ENCODE peak calls at places on chromosomes 12 and 14, in ten cellular contexts. V is T47D; D is SW 1271; M is activated CD4-positive, alpha-beta T cell treated with anti-CD3 and anti-CD28 coated beads, Interleukin-2, amount 50 U/mL, for 1 hour; Y is HEK293T; L is PC-3; E is GM04504; G is stimulated activated CD4-positive, alpha-beta T cell treated with anti-CD3 and anti-CD28 coated beads, Interleukin-15, amount 100 ng/mL, for 24 hours; J is adrenal gland; X is astrocyte of the cerebellum. I is an unnamed sample.

GRCh38 chr14:37397941-37398215 is 197.2 kb downstream of the FOXA1 start:
- DNase-seq in V (no peak), D (no peak), M (no peak), Y (no peak), L (no peak), E (no peak), G (no peak), J (no peak), X (no peak), I (no peak)

GRCh38 chr14:59739794-59740193 is 130.8 kb downstream of the RTN1 start:
- DNase-seq in V (no peak), D (no peak), M (no peak), Y (no peak), L (no peak), E (no peak), G (no peak), J (peak), X (no peak), I (no peak)

GRCh38 chr14:31360919-31361662 is 59.3 kb downstream of the HEATR5A start:
- DNase-seq in V (no peak), D (no peak), M (no peak), Y (no peak), L (peak), E (peak), G (no peak), J (no peak), X (no peak), I (no peak)

GRCh38 chr14:100741956-100742355 is 15.3 kb downstream of the DLK1 start:
- DNase-seq in V (no peak), D (no peak), M (no peak), Y (no peak), L (no peak), E (no peak), G (no peak), J (no peak), X (peak), I (no peak)

GRCh38 chr12:118059645-118060275 is 1.2 kb downstream of the WSB2 start:
- DNase-seq in V (no peak), D (no peak), M (no peak), Y (no peak), L (peak), E (no peak), G (no peak), J (no peak), X (no peak), I (no peak)

GRCh38 chr14:75242546-75243273 is 35.9 kb upstream of the FOS start:
- DNase-seq in V (no peak), D (no peak), M (no peak), Y (no peak), L (peak), E (peak), G (no peak), J (no peak), X (peak), I (no peak)

GRCh38 chr12:103783744-103784664 is 57.0 kb downstream of the NT5DC3 start:
- DNase-seq in V (peak), D (no peak), M (no peak), Y (no peak), L (peak), E (no peak), G (no peak), J (no peak), X (no peak), I (no peak)

GRCh38 chr12:87311206-87311605 is 718.0 kb downstream of the C12orf50 start:
- DNase-seq in V (no peak), D (no peak), M (no peak), Y (no peak), L (no peak), E (no peak), G (no peak), J (no peak), X (no peak), I (no peak)

GRCh38 chr14:43184540-43184939 is 1322.5 kb downstream of the FSCB start:
- DNase-seq in V (no peak), D (no peak), M (no peak), Y (no peak), L (no peak), E (no peak), G (no peak), J (no peak), X (no peak), I (no peak)

GRCh38 chr14:34081576-34082136 is 130.8 kb upstream of the EGLN3 start:
- DNase-seq in V (no peak), D (no peak), M (no peak), Y (no peak), L (peak), E (no peak), G (no peak), J (no peak), X (peak), I (no peak)

GRCh38 chr12:64400041-64400440 is 4.2 kb upstream of the XPOT start:
- DNase-seq in V (no peak), D (no peak), M (no peak), Y (no peak), L (no peak), E (peak), G (no peak), J (peak), X (no peak), I (no peak)

GRCh38 chr12:104201238-104202001 is 14.2 kb upstream of the TXNRD1 start:
- DNase-seq in V (peak), D (peak), M (peak), Y (peak), L (peak), E (peak), G (peak), J (no peak), X (peak), I (no peak)

GRCh38 chr14:91143862-91144261 is 30.0 kb downstream of the DGLUCY start:
- DNase-seq in V (no peak), D (no peak), M (no peak), Y (no peak), L (no peak), E (no peak), G (no peak), J (no peak), X (no peak), I (no peak)

GRCh38 chr14:92501891-92502351 is 11.7 kb upstream of the RIN3 start:
- DNase-seq in V (no peak), D (no peak), M (no peak), Y (no peak), L (peak), E (peak), G (no peak), J (no peak), X (peak), I (no peak)

GRCh38 chr14:37844614-37845013 is 249.2 kb downstream of the TTC6 start:
- DNase-seq in V (no peak), D (no peak), M (no peak), Y (no peak), L (no peak), E (no peak), G (no peak), J (no peak), X (no peak), I (no peak)

GRCh38 chr12:76303989-76304460 is 44.2 kb downstream of the BBS10 start:
- DNase-seq in V (no peak), D (no peak), M (no peak), Y (no peak), L (no peak), E (no peak), G (no peak), J (no peak), X (no peak), I (no peak)

GRCh38 chr14:49920260-49920659 is 27.4 kb downstream of the ARF6 start:
- DNase-seq in V (no peak), D (no peak), M (no peak), Y (no peak), L (no peak), E (no peak), G (no peak), J (no peak), X (no peak), I (no peak)

GRCh38 chr12:104136577-104136976 is 1.4 kb downstream of the NFYB start:
- DNase-seq in V (no peak), D (no peak), M (no peak), Y (no peak), L (peak), E (no peak), G (no peak), J (no peak), X (no peak), I (no peak)

GRCh38 chr12:79006306-79006705 is 141.7 kb downstream of the SYT1 start:
- DNase-seq in V (peak), D (no peak), M (no peak), Y (no peak), L (peak), E (no peak), G (no peak), J (no peak), X (no peak), I (no peak)

GRCh38 chr12:52023976-52024688 is 17.4 kb downstream of the TAMALIN start:
- DNase-seq in V (no peak), D (no peak), M (no peak), Y (no peak), L (no peak), E (no peak), G (no peak), J (no peak), X (no peak), I (no peak)

GRCh38 chr14:84894254-84894653 is 635.7 kb upstream of the FLRT2 start:
- DNase-seq in V (no peak), D (no peak), M (no peak), Y (no peak), L (no peak), E (no peak), G (no peak), J (no peak), X (no peak), I (no peak)

GRCh38 chr14:61536661-61537566 is 158.4 kb upstream of the HIF1A start:
- DNase-seq in V (no peak), D (no peak), M (no peak), Y (no peak), L (no peak), E (no peak), G (no peak), J (no peak), X (no peak), I (no peak)

GRCh38 chr12:104694161-104694560 is 237.4 kb downstream of the CHST11 start:
- DNase-seq in V (no peak), D (no peak), M (no peak), Y (no peak), L (no peak), E (no peak), G (no peak), J (no peak), X (no peak), I (no peak)

GRCh38 chr12:103782399-103782798 is 58.6 kb downstream of the NT5DC3 start:
- DNase-seq in V (no peak), D (no peak), M (no peak), Y (no peak), L (no peak), E (no peak), G (no peak), J (no peak), X (no peak), I (no peak)

GRCh38 chr14:99996951-99997571 is 68.2 kb upstream of the EVL start:
- DNase-seq in V (no peak), D (no peak), M (no peak), Y (no peak), L (peak), E (no peak), G (no peak), J (no peak), X (no peak), I (no peak)

GRCh38 chr12:100688451-100688864 is 106.1 kb upstream of the ANO4 start:
- DNase-seq in V (no peak), D (no peak), M (no peak), Y (no peak), L (no peak), E (no peak), G (no peak), J (no peak), X (no peak), I (no peak)

GRCh38 chr12:7114851-7115250 is 5.8 kb upstream of the C1RL start:
- DNase-seq in V (no peak), D (no peak), M (no peak), Y (no peak), L (no peak), E (no peak), G (no peak), J (peak), X (no peak), I (no peak)

GRCh38 chr14:75604979-75605825 is 26.8 kb downstream of the FLVCR2 start:
- DNase-seq in V (no peak), D (no peak), M (no peak), Y (no peak), L (no peak), E (no peak), G (no peak), J (peak), X (no peak), I (no peak)

GRCh38 chr12:115267464-115267863 is 583.5 kb upstream of the TBX3 start:
- DNase-seq in V (no peak), D (no peak), M (no peak), Y (no peak), L (no peak), E (no peak), G (no peak), J (no peak), X (no peak), I (no peak)

GRCh38 chr12:2205961-2206360 is 153.2 kb downstream of the CACNA1C start:
- DNase-seq in V (no peak), D (no peak), M (no peak), Y (no peak), L (no peak), E (no peak), G (no peak), J (no peak), X (no peak), I (no peak)

GRCh38 chr12:29448157-29448556 is 49.3 kb downstream of the OVCH1 start:
- DNase-seq in V (no peak), D (no peak), M (no peak), Y (no peak), L (no peak), E (no peak), G (no peak), J (no peak), X (no peak), I (no peak)

GRCh38 chr12:12017135-12017581 is 53.6 kb upstream of the BCL2L14 start:
- DNase-seq in V (peak), D (no peak), M (no peak), Y (no peak), L (no peak), E (no peak), G (peak), J (no peak), X (no peak), I (no peak)

GRCh38 chr12:118120579-118121363 is 15.2 kb upstream of the PEBP1 start:
- DNase-seq in V (peak), D (peak), M (peak), Y (peak), L (peak), E (peak), G (peak), J (peak), X (peak), I (peak)

GRCh38 chr14:104926619-104927431 is 2.1 kb downstream of the PLD4 start:
- DNase-seq in V (no peak), D (no peak), M (no peak), Y (no peak), L (no peak), E (no peak), G (peak), J (no peak), X (no peak), I (no peak)

GRCh38 chr12:109900752-109901580 is 892 bp downstream of the TCHP start:
- DNase-seq in V (no peak), D (no peak), M (no peak), Y (peak), L (peak), E (no peak), G (peak), J (no peak), X (no peak), I (peak)

GRCh38 chr12:121925361-121925725 is 7.0 kb downstream of the CFAP251 start:
- DNase-seq in V (no peak), D (no peak), M (no peak), Y (no peak), L (no peak), E (peak), G (no peak), J (no peak), X (no peak), I (no peak)